ENCODE peak calls at places on chromosome 11, in six cellular contexts. M is cardiac muscle cell; K is CD8-positive, alpha-beta T cell; V is uterus; F is heart left ventricle; H is AG04449. B is an unnamed sample.

GRCh38 chr11:79052539-79052938 is 388.3 kb downstream of the TENM4 start:
- DNase-seq in F (no peak), H (no peak), V (no peak), K (no peak), M (no peak), B (no peak)

GRCh38 chr11:105007463-105007862 is 15.5 kb downstream of the CASP5 start:
- DNase-seq in M (no peak), K (no peak), H (no peak), F (no peak), V (no peak), B (no peak)

GRCh38 chr11:35458846-35459245 is 39.5 kb upstream of the SLC1A2 start:
- DNase-seq in K (no peak), V (no peak), M (no peak), H (peak; percentile 5), F (no peak), B (no peak)

GRCh38 chr11:100876826-100877545 is 189.9 kb downstream of the ARHGAP42 start:
- DNase-seq in H (peak; percentile 96), V (no peak), F (peak; percentile 27), M (peak; percentile 96), K (no peak), B (peak; percentile 70)

GRCh38 chr11:43516316-43516820 is 157.6 kb downstream of the TTC17 start:
- DNase-seq in H (no peak), V (no peak), F (no peak), K (no peak), M (no peak), B (no peak)

GRCh38 chr11:68659158-68659921 is 25.0 kb upstream of the GAL start:
- DNase-seq in V (peak; percentile 60), K (no peak), F (peak; percentile 66), H (peak; percentile 73), M (peak; percentile 99), B (peak; percentile 44)

GRCh38 chr11:117072517-117073218 is 25.6 kb downstream of the SIK3 start:
- DNase-seq in H (peak; percentile 56), M (peak; percentile 91), V (no peak), K (no peak), F (no peak), B (peak; percentile 96)

GRCh38 chr11:128607819-128608218 is 20.5 kb upstream of the ETS1 start:
- DNase-seq in M (no peak), K (no peak), F (no peak), V (no peak), H (no peak), B (no peak)

GRCh38 chr11:131504199-131504949 is 134.0 kb downstream of the NTM start:
- DNase-seq in M (peak; percentile 25), H (no peak), V (no peak), F (no peak), K (no peak), B (peak; percentile 18)

GRCh38 chr11:57482782-57483569 is 22.6 kb downstream of the RTN4RL2 start:
- DNase-seq in K (peak; percentile 67), M (peak; percentile 62), H (no peak), V (no peak), F (no peak), B (no peak)

GRCh38 chr11:12235549-12235944 is 125.2 kb downstream of the MICAL2 start:
- DNase-seq in F (no peak), M (peak; percentile 43), V (no peak), H (no peak), K (no peak), B (no peak)

GRCh38 chr11:109735139-109735538 is 313.1 kb downstream of the C11orf87 start:
- DNase-seq in V (no peak), H (no peak), M (no peak), K (no peak), F (no peak), B (no peak)

GRCh38 chr11:32426819-32427615 is 8.3 kb downstream of the WT1 start:
- DNase-seq in F (peak; percentile 85), M (peak; percentile 90), H (no peak), V (peak; percentile 85), K (no peak), B (no peak)

GRCh38 chr11:10605941-10606381 is 37.5 kb upstream of the LYVE1 start:
- DNase-seq in F (peak; percentile 66), V (no peak), H (peak; percentile 31), K (no peak), M (peak; percentile 87), B (peak; percentile 45)

GRCh38 chr11:106228996-106229395 is 151.5 kb downstream of the AASDHPPT start:
- DNase-seq in M (peak; percentile 28), H (no peak), F (no peak), V (no peak), K (no peak), B (peak; percentile 5)

GRCh38 chr11:70568504-70569172 is 170.3 kb downstream of the CTTN start:
- DNase-seq in K (no peak), F (peak; percentile 49), H (no peak), V (peak; percentile 27), M (peak; percentile 76), B (peak; percentile 13)

GRCh38 chr11:101916422-101916821 is at the start of gene ANGPTL5:
- DNase-seq in F (no peak), M (no peak), K (no peak), H (no peak), V (no peak), B (no peak)

GRCh38 chr11:6609502-6610015 is 2.5 kb downstream of the TAF10 start:
- DNase-seq in H (no peak), M (no peak), F (no peak), K (no peak), V (no peak), B (no peak)

GRCh38 chr11:19594326-19594725 is 118.3 kb upstream of the NAV2 start:
- DNase-seq in V (no peak), F (no peak), M (no peak), H (no peak), K (no peak), B (no peak)

GRCh38 chr11:69812927-69813326 is 6.3 kb downstream of the FGF3 start:
- DNase-seq in M (no peak), F (no peak), V (no peak), K (no peak), H (no peak), B (no peak)

GRCh38 chr11:62410972-62411371 is 7.9 kb upstream of the SCGB1A1 start:
- DNase-seq in H (no peak), V (no peak), K (no peak), M (no peak), F (no peak), B (peak; percentile 41)

GRCh38 chr11:23413057-23413456 is 552.8 kb upstream of the CCDC179 start:
- DNase-seq in K (no peak), F (no peak), H (no peak), M (no peak), V (no peak), B (peak; percentile 48)

GRCh38 chr11:34274712-34275398 is 83.0 kb downstream of the ABTB2 start:
- DNase-seq in F (peak; percentile 80), V (peak; percentile 94), H (peak; percentile 45), M (peak; percentile 99), K (no peak), B (peak; percentile 100)

GRCh38 chr11:77589181-77589520 is 602 bp upstream of the AQP11 start:
- DNase-seq in V (no peak), K (no peak), F (no peak), M (no peak), H (no peak), B (no peak)

GRCh38 chr11:75199412-75199955 is 41.1 kb upstream of the TPBGL start:
- DNase-seq in F (no peak), V (no peak), K (no peak), H (no peak), M (no peak), B (no peak)

GRCh38 chr11:86370922-86371614 is 3.6 kb upstream of the CCDC81 start:
- DNase-seq in F (no peak), M (peak; percentile 66), V (no peak), H (peak; percentile 7), K (no peak), B (peak; percentile 97)

GRCh38 chr11:44774736-44775135 is 48.0 kb downstream of the TSPAN18 start:
- DNase-seq in H (no peak), K (no peak), M (no peak), V (peak; percentile 10), F (no peak), B (no peak)

GRCh38 chr11:105915036-105915435 is 107.0 kb downstream of the MSANTD4 start:
- DNase-seq in V (no peak), H (no peak), K (no peak), F (no peak), M (no peak), B (no peak)

DNA sequence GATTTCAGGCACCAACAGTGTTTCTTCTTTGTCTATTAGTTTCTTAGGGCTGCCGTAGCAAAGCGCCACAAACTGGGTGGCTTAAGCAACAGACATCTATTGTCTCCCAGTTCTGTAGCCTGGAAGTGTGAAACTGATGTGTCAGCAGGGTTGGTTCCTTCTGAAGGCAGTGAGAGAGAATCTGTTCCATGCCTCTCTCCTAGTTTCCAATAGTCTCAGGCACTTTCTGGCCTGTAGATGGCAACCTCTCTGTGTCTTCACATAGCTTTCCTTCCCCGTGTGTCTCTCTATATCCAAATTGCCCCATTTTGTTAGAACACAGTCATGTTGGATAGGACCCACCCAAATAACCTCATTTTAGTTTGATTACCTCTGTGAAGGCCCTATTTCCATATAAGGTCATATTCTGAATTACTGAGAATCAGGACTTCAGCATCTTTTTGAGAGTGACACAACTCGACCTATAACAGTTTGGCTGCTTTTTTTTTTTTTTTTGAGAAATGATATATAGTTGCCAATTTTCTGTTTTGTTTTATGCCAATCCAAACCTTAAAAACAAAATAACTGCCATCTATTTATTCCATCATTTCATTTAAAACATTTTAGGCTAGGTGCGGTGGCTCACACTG is 108.2 kb downstream of the SLC36A4 start:
- DNase-seq in V (no peak), H (no peak), F (no peak), M (peak; percentile 80), K (no peak), B (peak; percentile 61)
- TF ChIP-seq CTCF in V (peak; percentile 13), H (peak; percentile 58), F (peak; percentile 34), M (peak; percentile 79), K (no peak), B (peak; percentile 58)

GRCh38 chr11:65871811-65872548 is 620 bp downstream of the EFEMP2 start:
- DNase-seq in K (peak; percentile 11), F (no peak), H (no peak), M (peak; percentile 47), V (peak; percentile 48), B (no peak)
- TF ChIP-seq CTCF in K (no peak), F (no peak), H (peak; percentile 40), M (peak; percentile 32), V (no peak), B (peak; percentile 5)

GRCh38 chr11:95991101-95991500 is 67.2 kb upstream of the MTMR2 start:
- DNase-seq in K (no peak), V (no peak), M (no peak), H (no peak), F (no peak), B (peak; percentile 35)
- TF ChIP-seq CTCF in K (no peak), V (no peak), M (no peak), H (no peak), F (no peak), B (no peak)

GRCh38 chr11:95414217-95414616 is 183.2 kb upstream of the SESN3 start:
- DNase-seq in K (no peak), H (no peak), M (no peak), V (no peak), F (no peak), B (no peak)
- TF ChIP-seq CTCF in K (no peak), H (no peak), M (no peak), V (no peak), F (no peak), B (no peak)

GRCh38 chr11:31236052-31236652 is 133.4 kb downstream of the DCDC1 start:
- DNase-seq in M (peak; percentile 28), H (no peak), F (no peak), K (no peak), V (no peak), B (peak; percentile 27)

GRCh38 chr11:31237819-31238771 is 131.4 kb downstream of the DCDC1 start:
- DNase-seq in F (no peak), M (peak; percentile 35), V (no peak), K (no peak), H (no peak), B (peak; percentile 55)

GRCh38 chr11:31240340-31240904 is 129.1 kb downstream of the DCDC1 start:
- DNase-seq in K (no peak), H (no peak), F (no peak), M (peak; percentile 72), V (no peak), B (peak; percentile 58)
- TF ChIP-seq CTCF in K (peak; percentile 58), H (peak; percentile 31), F (peak; percentile 37), M (peak; percentile 63), V (no peak), B (peak; percentile 59)

B was measured in bronchial epithelial cell.